ENCODE peak calls at places on chromosome 7, in nine cellular contexts. H is spleen, R is tibial nerve, A is uterus, F is sigmoid colon, N is transverse colon, I is upper lobe of left lung, X is A549, T is prostate gland. P is an unnamed sample.
A peak's percentile ranks its signal among the peaks of the same experiment; 100 is the strongest.

GRCh38 chr7:117993377-117994003 is 120.2 kb upstream of the CTTNBP2 start:
- DNase-seq in H (no peak), R (no peak), A (no peak), F (no peak), N (peak; percentile 14), I (no peak), X (peak; percentile 43), T (no peak), P (no peak)

GRCh38 chr7:132244917-132245480 is 331.3 kb downstream of the PLXNA4 start:
- DNase-seq in H (no peak), R (no peak), A (no peak), F (no peak), N (no peak), I (no peak), X (no peak), T (no peak), P (no peak)

GRCh38 chr7:123537026-123537642 is 2.7 kb upstream of the IQUB start:
- DNase-seq in H (no peak), R (no peak), A (no peak), F (no peak), N (no peak), I (no peak), X (no peak), T (no peak), P (no peak)

GRCh38 chr7:126792501-126792900 is 460.2 kb downstream of the GRM8 start:
- DNase-seq in H (no peak), R (no peak), A (no peak), F (no peak), N (no peak), I (no peak), X (no peak), T (no peak), P (no peak)

GRCh38 chr7:158631574-158632195 is 44.1 kb upstream of the PTPRN2 start:
- DNase-seq in H (no peak), R (no peak), A (no peak), F (no peak), N (no peak), I (no peak), X (no peak), T (no peak), P (no peak)

GRCh38 chr7:40749877-40750276 is 615.1 kb downstream of the SUGCT start:
- DNase-seq in H (no peak), R (no peak), A (no peak), F (no peak), N (no peak), I (no peak), X (no peak), T (no peak), P (no peak)

GRCh38 chr7:97639036-97639435 is 92.8 kb upstream of the TAC1 start:
- DNase-seq in H (no peak), R (no peak), A (no peak), F (no peak), N (no peak), I (no peak), X (no peak), T (no peak), P (no peak)

GRCh38 chr7:23247602-23248335 is 1.2 kb downstream of the GPNMB start:
- DNase-seq in H (peak; percentile 83), R (peak; percentile 32), A (peak; percentile 38), F (peak; percentile 68), N (peak; percentile 21), I (peak; percentile 49), X (no peak), T (no peak), P (no peak)

GRCh38 chr7:154096-154835 is 38.1 kb upstream of the FAM20C start:
- DNase-seq in H (peak; percentile 76), R (no peak), A (no peak), F (no peak), N (no peak), I (no peak), X (no peak), T (no peak), P (no peak)

GRCh38 chr7:137120690-137121089 is 222.8 kb downstream of the PTN start:
- DNase-seq in H (no peak), R (no peak), A (no peak), F (no peak), N (no peak), I (no peak), X (no peak), T (no peak), P (no peak)

GRCh38 chr7:102089175-102090098 is 197.2 kb upstream of the SH2B2 start:
- DNase-seq in H (no peak), R (no peak), A (no peak), F (no peak), N (no peak), I (no peak), X (no peak), T (no peak), P (no peak)

GRCh38 chr7:76063525-76063924 is 15.6 kb downstream of the MDH2 start:
- DNase-seq in H (peak; percentile 58), R (no peak), A (no peak), F (no peak), N (peak; percentile 85), I (peak; percentile 31), X (no peak), T (peak; percentile 57), P (no peak)

GRCh38 chr7:47100815-47101435 is 481.0 kb downstream of the TNS3 start:
- DNase-seq in H (no peak), R (peak; percentile 16), A (no peak), F (no peak), N (peak; percentile 66), I (peak; percentile 74), X (peak; percentile 45), T (no peak), P (peak; percentile 68)

GRCh38 chr7:20219446-20220292 is 2.5 kb upstream of the MACC1 start:
- DNase-seq in H (peak; percentile 92), R (peak; percentile 46), A (peak; percentile 22), F (peak; percentile 80), N (peak; percentile 90), I (peak; percentile 80), X (no peak), T (no peak), P (peak; percentile 65)

GRCh38 chr7:70456729-70457128 is 675.2 kb upstream of the GALNT17 start:
- DNase-seq in H (peak; percentile 81), R (no peak), A (no peak), F (no peak), N (no peak), I (no peak), X (no peak), T (no peak), P (no peak)

GRCh38 chr7:7554647-7555575 is 11.8 kb upstream of the MIOS start:
- DNase-seq in H (no peak), R (no peak), A (no peak), F (no peak), N (no peak), I (no peak), X (no peak), T (no peak), P (no peak)

GRCh38 chr7:94908204-94909022 is 1.0 kb downstream of the PPP1R9A start:
- DNase-seq in H (peak; percentile 72), R (peak; percentile 8), A (peak; percentile 26), F (peak; percentile 72), N (peak; percentile 29), I (peak; percentile 54), X (peak; percentile 57), T (peak; percentile 14), P (peak; percentile 64)

GRCh38 chr7:70325509-70326101 is 727.3 kb downstream of the AUTS2 start:
- DNase-seq in H (no peak), R (no peak), A (peak; percentile 14), F (no peak), N (no peak), I (no peak), X (no peak), T (no peak), P (peak; percentile 17)

GRCh38 chr7:106866298-106867281 is 1.5 kb downstream of the PIK3CG start:
- DNase-seq in H (no peak), R (no peak), A (no peak), F (no peak), N (no peak), I (peak; percentile 49), X (no peak), T (no peak), P (no peak)

GRCh38 chr7:148954766-148955165 is 70.7 kb upstream of the EZH2 start:
- DNase-seq in H (no peak), R (no peak), A (no peak), F (no peak), N (no peak), I (no peak), X (no peak), T (no peak), P (no peak)

GRCh38 chr7:129434172-129434845 is at the start of gene STRIP2:
- DNase-seq in H (peak; percentile 97), R (peak; percentile 89), A (peak; percentile 87), F (peak; percentile 94), N (peak; percentile 91), I (peak; percentile 94), X (peak; percentile 94), T (peak; percentile 87), P (peak; percentile 89)

GRCh38 chr7:140062528-140063299 is at the start of gene PARP12:
- DNase-seq in H (peak; percentile 99), R (peak; percentile 69), A (peak; percentile 89), F (peak; percentile 90), N (peak; percentile 94), I (peak; percentile 96), X (peak; percentile 41), T (peak; percentile 82), P (peak; percentile 91)
- TF ChIP-seq POLR2A in H (peak; percentile 71), R (peak; percentile 39), A (no peak), F (peak; percentile 23), N (peak; percentile 82), I (no peak), X (peak; percentile 29), T (peak; percentile 54), P (peak; percentile 31)

DNA sequence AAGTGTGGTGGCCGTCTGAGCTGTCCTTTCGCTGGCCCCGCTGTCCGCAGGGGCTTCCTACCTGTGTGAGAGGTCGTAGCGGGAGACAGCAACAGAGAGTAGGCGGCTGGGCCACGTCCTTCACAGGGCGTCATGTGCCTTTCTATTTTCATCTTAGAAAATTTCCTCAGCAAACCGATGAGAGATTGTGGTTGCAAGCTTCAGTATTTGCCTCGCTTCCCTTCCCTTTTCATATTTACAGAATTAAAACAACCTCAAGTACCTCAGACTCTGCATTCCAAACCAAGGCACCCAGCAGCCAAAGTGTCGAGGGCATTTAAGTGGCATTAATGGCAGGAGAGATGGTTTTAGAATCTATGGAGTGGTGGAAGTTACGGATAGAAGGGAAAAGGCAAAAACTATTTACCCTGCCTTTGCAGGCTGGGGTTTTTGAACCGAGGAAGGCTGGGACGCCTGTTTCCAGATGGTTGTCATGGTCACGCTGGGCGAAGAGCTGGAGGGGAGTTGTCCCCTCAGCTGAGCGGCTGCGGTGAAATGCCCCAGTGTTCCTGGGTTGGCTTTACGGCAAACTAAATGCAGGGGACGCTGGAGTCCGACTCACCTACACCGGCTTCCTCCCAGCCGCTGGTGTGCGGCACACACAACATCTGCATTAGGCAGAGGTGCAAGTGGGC is 41.9 kb downstream of the WIPI2 start:
- DNase-seq in H (peak; percentile 83), R (no peak), A (no peak), F (no peak), N (peak; percentile 56), I (peak; percentile 56), X (no peak), T (no peak), P (no peak)
- H3K4me1 ChIP-seq in H (peaks cover 83% of the 10 kb centered on the region), R (no peaks in the 10 kb centered on the region), A (no peaks in the 10 kb centered on the region), F (no peaks in the 10 kb centered on the region), N (no peaks in the 10 kb centered on the region), I (peaks cover 30% of the 10 kb centered on the region), X (no peaks in the 10 kb centered on the region), T (peaks cover 7% of the 10 kb centered on the region), P (peaks cover 5% of the 10 kb centered on the region)

GRCh38 chr7:112014347-112014746 is 191.9 kb downstream of the DOCK4 start:
- DNase-seq in H (no peak), R (no peak), A (no peak), F (no peak), N (no peak), I (no peak), X (no peak), T (no peak), P (no peak)
- TF ChIP-seq POLR2A in H (no peak), R (no peak), A (no peak), F (no peak), N (no peak), I (no peak), X (no peak), T (no peak), P (no peak)

GRCh38 chr7:36283711-36284130 is 105.9 kb upstream of the ANLN start:
- DNase-seq in H (peak; percentile 94), R (peak; percentile 34), A (no peak), F (peak; percentile 84), N (peak; percentile 48), I (peak; percentile 90), X (no peak), T (no peak), P (peak; percentile 77)
- H3K4me1 ChIP-seq in H (peaks cover 85% of the 10 kb centered on the region), R (no peaks in the 10 kb centered on the region), A (peaks cover 19% of the 10 kb centered on the region), F (peaks cover 47% of the 10 kb centered on the region), N (peaks cover 34% of the 10 kb centered on the region), I (peaks cover 38% of the 10 kb centered on the region), X (peaks cover 68% of the 10 kb centered on the region), T (peaks cover 10% of the 10 kb centered on the region), P (peaks cover 16% of the 10 kb centered on the region)